ENCODE peak calls at places on chromosome 19, in nine cellular contexts. One of them, this sample, is unnamed.
A peak's percentile ranks its signal among the peaks of the same experiment; 100 is the strongest.

GRCh38 chr19:13042443-13043130 is 47.3 kb downstream of the NFIX start:
- DNase-seq in left lung: no peak
- DNase-seq in lower lobe of right lung: no peak
- DNase-seq in pancreas: no peak
- DNase-seq in esophagus muscularis mucosa: no peak
- DNase-seq in IMR-90: peak; percentile 59
- DNase-seq in transverse colon: no peak
- DNase-seq in body of pancreas: no peak
- DNase-seq in effector memory CD4-positive, alpha-beta T cell: no peak
- DNase-seq in this sample: no peak

GRCh38 chr19:30593358-30593757 is 221.2 kb downstream of the ZNF536 start:
- DNase-seq in effector memory CD4-positive, alpha-beta T cell: no peak
- DNase-seq in pancreas: no peak
- DNase-seq in transverse colon: peak; percentile 10
- DNase-seq in IMR-90: no peak
- DNase-seq in esophagus muscularis mucosa: peak; percentile 87
- DNase-seq in body of pancreas: no peak
- DNase-seq in lower lobe of right lung: no peak
- DNase-seq in left lung: no peak
- DNase-seq in this sample: no peak

GRCh38 chr19:39463403-39463802 is 17.2 kb upstream of the TIMM50 start:
- DNase-seq in esophagus muscularis mucosa: no peak
- DNase-seq in transverse colon: no peak
- DNase-seq in effector memory CD4-positive, alpha-beta T cell: no peak
- DNase-seq in left lung: no peak
- DNase-seq in lower lobe of right lung: no peak
- DNase-seq in body of pancreas: no peak
- DNase-seq in IMR-90: no peak
- DNase-seq in pancreas: no peak
- DNase-seq in this sample: no peak

GRCh38 chr19:47848871-47849473 is 10.1 kb upstream of the TPRX2 start:
- DNase-seq in pancreas: no peak
- DNase-seq in transverse colon: no peak
- DNase-seq in left lung: no peak
- DNase-seq in body of pancreas: no peak
- DNase-seq in IMR-90: no peak
- DNase-seq in effector memory CD4-positive, alpha-beta T cell: peak; percentile 2
- DNase-seq in lower lobe of right lung: peak; percentile 54
- DNase-seq in esophagus muscularis mucosa: no peak
- DNase-seq in this sample: peak; percentile 28

GRCh38 chr19:11570039-11570462 is 7.4 kb downstream of the ACP5 start:
- DNase-seq in pancreas: no peak
- DNase-seq in effector memory CD4-positive, alpha-beta T cell: no peak
- DNase-seq in body of pancreas: no peak
- DNase-seq in esophagus muscularis mucosa: no peak
- DNase-seq in left lung: no peak
- DNase-seq in lower lobe of right lung: no peak
- DNase-seq in transverse colon: no peak
- DNase-seq in IMR-90: no peak
- DNase-seq in this sample: no peak

GRCh38 chr19:39136225-39136940 is 10.8 kb downstream of the PAK4 start:
- DNase-seq in esophagus muscularis mucosa: no peak
- DNase-seq in body of pancreas: no peak
- DNase-seq in left lung: peak; percentile 44
- DNase-seq in pancreas: no peak
- DNase-seq in effector memory CD4-positive, alpha-beta T cell: no peak
- DNase-seq in IMR-90: no peak
- DNase-seq in lower lobe of right lung: no peak
- DNase-seq in transverse colon: peak; percentile 87
- DNase-seq in this sample: no peak

GRCh38 chr19:3801412-3802096 is 15.4 kb upstream of the MATK start:
- DNase-seq in left lung: peak; percentile 85
- DNase-seq in effector memory CD4-positive, alpha-beta T cell: peak; percentile 37
- DNase-seq in body of pancreas: peak; percentile 31
- DNase-seq in IMR-90: no peak
- DNase-seq in esophagus muscularis mucosa: no peak
- DNase-seq in pancreas: no peak
- DNase-seq in lower lobe of right lung: peak; percentile 66
- DNase-seq in transverse colon: peak; percentile 37
- DNase-seq in this sample: peak; percentile 62

GRCh38 chr19:58379276-58379675 is 1.6 kb downstream of the ZNF837 start:
- DNase-seq in pancreas: no peak
- DNase-seq in lower lobe of right lung: peak; percentile 39
- DNase-seq in effector memory CD4-positive, alpha-beta T cell: no peak
- DNase-seq in esophagus muscularis mucosa: no peak
- DNase-seq in transverse colon: no peak
- DNase-seq in IMR-90: no peak
- DNase-seq in body of pancreas: no peak
- DNase-seq in left lung: peak; percentile 43
- DNase-seq in this sample: no peak

GRCh38 chr19:45507864-45508680 is 793 bp downstream of the VASP start:
- DNase-seq in pancreas: peak; percentile 60
- DNase-seq in body of pancreas: peak; percentile 68
- DNase-seq in lower lobe of right lung: no peak
- DNase-seq in esophagus muscularis mucosa: no peak
- DNase-seq in left lung: peak; percentile 86
- DNase-seq in effector memory CD4-positive, alpha-beta T cell: no peak
- DNase-seq in transverse colon: peak; percentile 79
- DNase-seq in IMR-90: no peak
- DNase-seq in this sample: no peak

GRCh38 chr19:48499352-48500090 is 12.1 kb downstream of the LMTK3 start:
- DNase-seq in transverse colon: no peak
- DNase-seq in body of pancreas: no peak
- DNase-seq in esophagus muscularis mucosa: no peak
- DNase-seq in IMR-90: no peak
- DNase-seq in left lung: no peak
- DNase-seq in effector memory CD4-positive, alpha-beta T cell: no peak
- DNase-seq in pancreas: no peak
- DNase-seq in lower lobe of right lung: no peak
- DNase-seq in this sample: no peak

GRCh38 chr19:46571495-46571894 is 29.6 kb upstream of the CALM3 start:
- DNase-seq in esophagus muscularis mucosa: peak; percentile 53
- DNase-seq in pancreas: no peak
- DNase-seq in left lung: no peak
- DNase-seq in lower lobe of right lung: no peak
- DNase-seq in body of pancreas: no peak
- DNase-seq in effector memory CD4-positive, alpha-beta T cell: no peak
- DNase-seq in transverse colon: no peak
- DNase-seq in IMR-90: no peak
- DNase-seq in this sample: peak; percentile 13

GRCh38 chr19:10220695-10221094 is 10.4 kb downstream of the S1PR2 start:
- DNase-seq in effector memory CD4-positive, alpha-beta T cell: no peak
- DNase-seq in pancreas: no peak
- DNase-seq in body of pancreas: no peak
- DNase-seq in lower lobe of right lung: no peak
- DNase-seq in left lung: no peak
- DNase-seq in transverse colon: no peak
- DNase-seq in IMR-90: no peak
- DNase-seq in esophagus muscularis mucosa: no peak
- DNase-seq in this sample: no peak

GRCh38 chr19:7342143-7342542 is 6.6 kb upstream of the ARHGEF18 start:
- DNase-seq in body of pancreas: no peak
- DNase-seq in lower lobe of right lung: no peak
- DNase-seq in transverse colon: no peak
- DNase-seq in esophagus muscularis mucosa: no peak
- DNase-seq in effector memory CD4-positive, alpha-beta T cell: no peak
- DNase-seq in pancreas: no peak
- DNase-seq in left lung: no peak
- DNase-seq in IMR-90: no peak
- DNase-seq in this sample: no peak

GRCh38 chr19:47168065-47168464 is 37.4 kb downstream of the SAE1 start:
- DNase-seq in transverse colon: no peak
- DNase-seq in left lung: no peak
- DNase-seq in body of pancreas: no peak
- DNase-seq in lower lobe of right lung: no peak
- DNase-seq in IMR-90: no peak
- DNase-seq in esophagus muscularis mucosa: no peak
- DNase-seq in effector memory CD4-positive, alpha-beta T cell: no peak
- DNase-seq in pancreas: no peak
- DNase-seq in this sample: no peak

DNA sequence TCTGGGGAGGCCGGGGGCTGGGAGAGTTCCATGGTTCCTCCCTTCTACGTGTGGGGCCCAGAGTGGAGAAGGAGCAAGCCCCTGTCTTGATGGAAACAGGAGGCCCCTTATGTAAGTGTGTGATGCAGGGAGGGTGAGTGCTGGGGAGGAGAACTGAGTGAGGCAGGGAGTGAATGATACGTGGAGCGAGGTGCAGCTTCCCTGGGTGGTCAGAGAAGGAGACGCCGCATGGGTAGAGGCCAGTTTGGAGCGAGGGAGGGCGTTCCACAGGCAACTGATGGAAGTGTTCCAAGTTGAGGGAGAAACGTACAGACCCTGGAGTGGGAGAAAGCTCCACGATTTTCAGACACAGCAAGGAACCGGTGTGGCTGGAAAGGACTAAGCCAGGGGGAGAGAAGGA is 16.0 kb downstream of the MAG start:
- DNase-seq in body of pancreas: no peak
- DNase-seq in lower lobe of right lung: no peak
- DNase-seq in IMR-90: no peak
- DNase-seq in esophagus muscularis mucosa: no peak
- DNase-seq in pancreas: no peak
- DNase-seq in effector memory CD4-positive, alpha-beta T cell: no peak
- DNase-seq in left lung: no peak
- DNase-seq in transverse colon: no peak
- DNase-seq in this sample: no peak
- H3K4me1 ChIP-seq in body of pancreas: peaks cover 15% of the 10 kb centered on the region
- H3K4me1 ChIP-seq in lower lobe of right lung: no peaks in the 10 kb centered on the region
- H3K4me1 ChIP-seq in IMR-90: no peaks in the 10 kb centered on the region
- H3K4me1 ChIP-seq in esophagus muscularis mucosa: no peaks in the 10 kb centered on the region
- H3K4me1 ChIP-seq in pancreas: no peaks in the 10 kb centered on the region
- H3K4me1 ChIP-seq in effector memory CD4-positive, alpha-beta T cell: no peaks in the 10 kb centered on the region
- H3K4me1 ChIP-seq in left lung: no peaks in the 10 kb centered on the region
- H3K4me1 ChIP-seq in transverse colon: no peaks in the 10 kb centered on the region
- H3K4me1 ChIP-seq in this sample: no peaks in the 10 kb centered on the region

DNA sequence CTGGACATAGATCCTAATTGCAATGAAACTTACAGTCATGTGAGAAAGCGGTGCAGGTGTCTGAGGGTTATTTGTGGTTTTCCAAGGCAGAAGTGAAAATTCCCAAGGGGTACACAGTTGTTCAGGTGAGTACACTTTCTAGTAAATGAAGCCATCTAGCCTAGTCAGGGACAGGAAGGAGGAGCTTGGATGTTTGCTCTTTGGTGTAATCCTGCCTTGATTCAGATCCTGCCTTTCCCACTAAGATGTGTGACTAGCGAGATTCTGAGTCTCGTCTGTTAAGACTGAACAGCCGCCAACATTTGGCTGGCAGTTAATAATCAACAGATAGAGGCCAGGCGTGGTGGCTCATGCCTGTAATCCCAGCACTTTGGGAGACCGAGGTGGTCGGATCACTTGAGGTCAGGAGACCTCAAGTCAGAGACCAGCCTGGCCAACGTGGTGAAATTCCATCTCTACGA is 2.5 kb downstream of the RPS9 start:
- DNase-seq in effector memory CD4-positive, alpha-beta T cell: no peak
- DNase-seq in left lung: no peak
- DNase-seq in pancreas: peak; percentile 68
- DNase-seq in IMR-90: peak; percentile 13
- DNase-seq in esophagus muscularis mucosa: no peak
- DNase-seq in lower lobe of right lung: no peak
- DNase-seq in transverse colon: no peak
- DNase-seq in body of pancreas: peak; percentile 80
- DNase-seq in this sample: no peak
- H3K4me1 ChIP-seq in effector memory CD4-positive, alpha-beta T cell: peaks cover 44% of the 10 kb centered on the region
- H3K4me1 ChIP-seq in left lung: peaks cover 64% of the 10 kb centered on the region
- H3K4me1 ChIP-seq in pancreas: peaks cover 44% of the 10 kb centered on the region
- H3K4me1 ChIP-seq in IMR-90: peaks cover 12% of the 10 kb centered on the region
- H3K4me1 ChIP-seq in esophagus muscularis mucosa: peaks cover 75% of the 10 kb centered on the region
- H3K4me1 ChIP-seq in lower lobe of right lung: peaks cover 77% of the 10 kb centered on the region
- H3K4me1 ChIP-seq in transverse colon: peaks cover 45% of the 10 kb centered on the region
- H3K4me1 ChIP-seq in body of pancreas: peaks cover 75% of the 10 kb centered on the region
- H3K4me1 ChIP-seq in this sample: peaks cover 53% of the 10 kb centered on the region

DNA sequence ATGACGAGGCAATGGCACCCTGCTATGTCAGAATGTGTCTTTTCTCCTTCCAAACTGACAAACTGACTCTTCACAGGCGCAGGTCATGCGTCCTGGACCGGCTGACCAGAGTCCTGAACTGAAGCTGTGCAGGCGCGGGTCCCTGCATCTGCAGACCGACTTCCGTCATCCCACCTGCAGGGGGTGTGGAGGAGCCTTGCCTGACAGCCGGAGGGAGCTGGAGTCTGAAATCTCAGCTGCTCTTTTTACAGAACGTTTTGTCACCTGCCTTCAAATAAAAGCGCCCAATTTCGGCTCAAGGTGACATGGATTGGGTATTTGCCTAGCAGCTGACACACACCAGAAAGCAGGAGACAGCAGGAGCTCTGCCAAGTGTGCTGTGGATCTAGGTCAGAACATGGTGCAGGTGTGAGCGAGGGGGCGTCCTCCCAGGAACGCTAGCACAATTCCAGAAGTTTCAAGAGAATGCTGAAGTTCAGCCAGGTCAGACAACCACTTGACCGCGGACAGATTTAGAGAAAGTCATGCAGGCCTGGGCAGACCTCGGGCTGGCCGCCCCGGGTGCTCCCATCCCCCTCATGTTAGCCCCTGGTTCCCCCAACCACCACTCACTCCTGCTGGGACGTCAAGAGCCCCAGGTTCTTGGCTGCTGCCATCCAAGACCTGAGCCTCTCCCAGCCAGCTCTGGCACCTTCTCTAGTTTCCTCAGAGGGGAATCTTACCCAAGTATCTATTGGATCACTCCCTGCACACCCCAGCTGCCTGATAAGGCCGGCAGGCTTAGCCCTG is 32.8 kb downstream of the ELL start:
- DNase-seq in IMR-90: no peak
- DNase-seq in transverse colon: peak; percentile 45
- DNase-seq in esophagus muscularis mucosa: no peak
- DNase-seq in left lung: no peak
- DNase-seq in body of pancreas: peak; percentile 82
- DNase-seq in effector memory CD4-positive, alpha-beta T cell: no peak
- DNase-seq in pancreas: peak; percentile 78
- DNase-seq in lower lobe of right lung: no peak
- DNase-seq in this sample: no peak
- H3K4me1 ChIP-seq in IMR-90: peaks cover 31% of the 10 kb centered on the region
- H3K4me1 ChIP-seq in transverse colon: peaks cover 63% of the 10 kb centered on the region
- H3K4me1 ChIP-seq in esophagus muscularis mucosa: peaks cover 81% of the 10 kb centered on the region
- H3K4me1 ChIP-seq in left lung: peaks cover 21% of the 10 kb centered on the region
- H3K4me1 ChIP-seq in body of pancreas: peaks cover 76% of the 10 kb centered on the region
- H3K4me1 ChIP-seq in effector memory CD4-positive, alpha-beta T cell: peaks cover 50% of the 10 kb centered on the region
- H3K4me1 ChIP-seq in pancreas: peaks cover 24% of the 10 kb centered on the region
- H3K4me1 ChIP-seq in lower lobe of right lung: peaks cover 69% of the 10 kb centered on the region
- H3K4me1 ChIP-seq in this sample: no peaks in the 10 kb centered on the region

DNA sequence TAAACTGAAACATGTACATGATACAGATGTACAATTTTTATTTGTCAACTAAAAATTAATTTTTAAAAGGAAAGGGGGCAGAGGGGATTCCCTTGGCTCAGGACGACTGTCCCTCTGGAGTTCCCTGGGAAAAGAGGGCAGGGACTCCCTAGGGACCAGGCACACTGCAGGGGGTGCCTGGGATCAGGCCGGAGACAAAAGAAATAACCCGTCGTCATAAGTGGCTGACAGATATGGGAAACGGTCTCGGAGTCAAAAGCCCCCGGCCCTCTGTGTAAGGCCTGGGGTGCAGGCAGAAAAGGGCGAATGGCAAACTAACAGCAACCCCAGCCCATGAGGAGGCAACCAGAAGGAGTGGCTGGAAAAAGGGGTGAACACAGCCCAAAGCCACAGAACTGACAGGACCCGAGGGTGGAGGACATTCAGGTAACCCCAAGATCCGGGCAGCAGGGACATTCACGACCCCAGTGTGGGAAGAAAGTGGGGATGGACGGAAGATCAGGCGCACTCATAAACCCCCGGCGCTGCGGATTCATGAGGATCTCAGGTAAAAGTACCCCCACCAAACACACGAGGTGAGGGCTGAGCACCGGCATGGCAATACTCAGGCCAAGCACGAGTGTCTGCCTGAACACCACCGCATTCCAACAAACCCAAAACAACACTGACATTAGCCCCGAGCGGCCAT is 6.7 kb downstream of the MLLT1 start:
- DNase-seq in left lung: no peak
- DNase-seq in IMR-90: no peak
- DNase-seq in transverse colon: no peak
- DNase-seq in esophagus muscularis mucosa: no peak
- DNase-seq in lower lobe of right lung: no peak
- DNase-seq in effector memory CD4-positive, alpha-beta T cell: no peak
- DNase-seq in body of pancreas: no peak
- DNase-seq in pancreas: no peak
- DNase-seq in this sample: no peak
- H3K4me1 ChIP-seq in left lung: peaks cover 78% of the 10 kb centered on the region
- H3K4me1 ChIP-seq in IMR-90: peaks cover 63% of the 10 kb centered on the region
- H3K4me1 ChIP-seq in transverse colon: peaks cover 64% of the 10 kb centered on the region
- H3K4me1 ChIP-seq in esophagus muscularis mucosa: peaks cover 98% of the 10 kb centered on the region
- H3K4me1 ChIP-seq in lower lobe of right lung: peaks cover 100% of the 10 kb centered on the region
- H3K4me1 ChIP-seq in effector memory CD4-positive, alpha-beta T cell: peaks cover 6% of the 10 kb centered on the region
- H3K4me1 ChIP-seq in body of pancreas: peaks cover 81% of the 10 kb centered on the region
- H3K4me1 ChIP-seq in pancreas: peaks cover 46% of the 10 kb centered on the region
- H3K4me1 ChIP-seq in this sample: peaks cover 8% of the 10 kb centered on the region